ENCODE peak calls at places on chromosome 11, in seven cellular contexts. W is putamen; U is activated CD8-positive, alpha-beta memory T cell treated with anti-CD3 and anti-CD28 coated beads for 48 hours; K is LoVo; B is activated CD4-positive, alpha-beta T cell treated with anti-CD3 and anti-CD28 coated beads, Interleukin-2, amount 50 U/mL, for 1 hour; F is GM10248; R is activated T-cell treated with anti-CD3 and anti-CD28 coated beads for 24 hours. N is an unnamed sample.

GRCh38 chr11:9808943-9809342 is 145.1 kb downstream of the SWAP70 start:
- DNase-seq in W (no peak), U (no peak), K (no peak), B (no peak), F (no peak), R (no peak), N (no peak)

GRCh38 chr11:22491826-22492225 is 133.8 kb downstream of the FANCF start:
- DNase-seq in W (peak), U (no peak), K (no peak), B (no peak), F (no peak), R (no peak), N (no peak)

GRCh38 chr11:31303644-31304043 is 65.9 kb downstream of the DCDC1 start:
- DNase-seq in W (no peak), U (no peak), K (no peak), B (no peak), F (no peak), R (no peak), N (no peak)

GRCh38 chr11:47724041-47724729 is 9.0 kb upstream of the AGBL2 start:
- DNase-seq in W (no peak), U (no peak), K (no peak), B (no peak), F (no peak), R (no peak), N (no peak)

GRCh38 chr11:65210361-65210731 is 28.6 kb downstream of the CAPN1 start:
- DNase-seq in W (no peak), U (no peak), K (no peak), B (no peak), F (peak), R (no peak), N (peak)

GRCh38 chr11:43581370-43582023 is 99.0 kb upstream of the HSD17B12 start:
- DNase-seq in W (no peak), U (no peak), K (no peak), B (no peak), F (no peak), R (no peak), N (no peak)

GRCh38 chr11:76336597-76336996 is 44.3 kb downstream of the THAP12 start:
- DNase-seq in W (no peak), U (no peak), K (no peak), B (no peak), F (no peak), R (no peak), N (no peak)

GRCh38 chr11:14500181-14500651 is 605 bp upstream of the COPB1 start:
- DNase-seq in W (peak), U (peak), K (peak), B (peak), F (peak), R (peak), N (peak)

GRCh38 chr11:63682045-63682915 is 980 bp downstream of the RTN3 start:
- DNase-seq in W (peak), U (no peak), K (no peak), B (no peak), F (peak), R (no peak), N (no peak)

GRCh38 chr11:112315057-112315720 is 54.5 kb upstream of the PLET1 start:
- DNase-seq in W (no peak), U (no peak), K (no peak), B (no peak), F (no peak), R (no peak), N (no peak)

N was measured in activated effector memory CD4-positive, alpha-beta T cell treated with anti-CD3 and anti-CD28 coated beads, Interleukin-2, amount 50 U/mL, for 16 hours.